ENCODE peak calls at places on chromosomes 6 and 20, in four cellular contexts. B, R, Y and S are unnamed samples. For H3K4me1, the result is how much of the 10 kb centered on the place peaks cover.

GRCh38 chr6:14396826-14397517 is 279.4 kb downstream of the CD83 start:
- DNase-seq in B (no peak), R (peak), Y (no peak), S (peak)

GRCh38 chr6:111057074-111057752 is 30.1 kb upstream of the SLC16A10 start:
- DNase-seq in B (peak), R (no peak), Y (no peak), S (no peak)

GRCh38 chr20:34907616-34908469 is 31.4 kb downstream of the ACSS2 start:
- DNase-seq in B (peak), R (no peak), Y (no peak), S (peak)

GRCh38 chr6:26033132-26033941 is 53.9 kb upstream of the HFE start:
- DNase-seq in B (peak), R (no peak), Y (peak), S (peak)

GRCh38 chr6:88388589-88388988 is 222.4 kb upstream of the CNR1 start:
- DNase-seq in B (no peak), R (no peak), Y (peak), S (no peak)

GRCh38 chr20:37921341-37921929 is 18.5 kb downstream of the VSTM2L start:
- DNase-seq in B (no peak), R (no peak), Y (peak), S (no peak)

GRCh38 chr6:14550817-14551216 is 433.2 kb downstream of the CD83 start:
- DNase-seq in B (no peak), R (no peak), Y (no peak), S (no peak)

GRCh38 chr20:58109126-58109880 is 119.2 kb downstream of the ANKRD60 start:
- DNase-seq in B (no peak), R (peak), Y (no peak), S (no peak)

GRCh38 chr6:39003072-39003471 is 45.5 kb upstream of the GLP1R start:
- DNase-seq in B (no peak), R (no peak), Y (no peak), S (no peak)

GRCh38 chr20:59753836-59754235 is 149.5 kb downstream of the PHACTR3 start:
- DNase-seq in B (no peak), R (no peak), Y (no peak), S (no peak)

GRCh38 chr20:59848182-59848581 is 85.3 kb downstream of the SYCP2 start:
- DNase-seq in B (no peak), R (no peak), Y (no peak), S (no peak)

GRCh38 chr6:65091561-65091960 is 615.5 kb downstream of the EYS start:
- DNase-seq in B (no peak), R (no peak), Y (no peak), S (no peak)

GRCh38 chr20:58690851-58691250 is 1.7 kb upstream of the NPEPL1 start:
- DNase-seq in B (no peak), R (peak), Y (no peak), S (no peak)

GRCh38 chr6:15464211-15464725 is 198.6 kb downstream of the DTNBP1 start:
- DNase-seq in B (peak), R (peak), Y (no peak), S (no peak)

GRCh38 chr20:46324960-46325703 is 16.8 kb upstream of the CDH22 start:
- DNase-seq in B (no peak), R (no peak), Y (no peak), S (no peak)

GRCh38 chr6:107633680-107634141 is 143.8 kb downstream of the SOBP start:
- DNase-seq in B (no peak), R (no peak), Y (no peak), S (peak)

GRCh38 chr6:66032626-66033025 is 325.6 kb upstream of the EYS start:
- DNase-seq in B (no peak), R (no peak), Y (no peak), S (no peak)

GRCh38 chr20:45100563-45101245 is at the start of gene KCNS1:
- DNase-seq in B (no peak), R (no peak), Y (no peak), S (no peak)

GRCh38 chr6:155125916-155126315 is 130.8 kb downstream of the TIAM2 start:
- DNase-seq in B (no peak), R (no peak), Y (no peak), S (no peak)

GRCh38 chr20:51569815-51570741 is 27.6 kb upstream of the NFATC2 start:
- DNase-seq in B (no peak), R (no peak), Y (no peak), S (no peak)

GRCh38 chr6:117399126-117399525 is 26.6 kb downstream of the ROS1 start:
- DNase-seq in B (no peak), R (no peak), Y (no peak), S (no peak)

GRCh38 chr6:137707038-137707589 is 159.9 kb upstream of the TNFAIP3 start:
- DNase-seq in B (no peak), R (no peak), Y (no peak), S (no peak)

GRCh38 chr6:137709424-137710281 is 157.4 kb upstream of the TNFAIP3 start:
- DNase-seq in B (no peak), R (no peak), Y (no peak), S (no peak)

GRCh38 chr6:137706065-137706422 is 161.0 kb upstream of the TNFAIP3 start:
- DNase-seq in B (no peak), R (no peak), Y (no peak), S (no peak)

GRCh38 chr6:137707590-137708360 is 159.3 kb upstream of the TNFAIP3 start:
- DNase-seq in B (peak), R (no peak), Y (peak), S (no peak)

DNA sequence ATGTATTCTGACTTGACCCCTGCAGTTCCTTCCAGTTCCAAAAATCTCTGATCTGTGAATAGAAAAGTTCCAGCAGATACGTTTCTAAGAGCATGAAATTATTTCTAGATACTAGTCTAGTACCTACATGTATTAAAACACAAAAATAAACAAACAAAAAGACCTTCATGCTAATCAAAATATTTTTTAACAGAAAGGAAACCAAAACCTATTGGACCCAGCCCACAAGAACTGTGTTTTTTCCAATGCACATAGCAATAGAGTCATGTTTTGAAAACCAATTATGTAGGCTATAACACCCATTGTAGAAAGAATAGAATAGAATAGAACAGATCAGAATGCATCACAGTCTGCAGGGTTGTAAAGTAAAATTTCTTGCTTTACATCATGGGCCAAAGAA is 158.6 kb upstream of the TNFAIP3 start:
- DNase-seq in B (no peak), R (no peak), Y (no peak), S (no peak)
- H3K4me1 ChIP-seq in B (under half), R (under half), Y (under half), S (under half)

GRCh38 chr20:63551068-63551467 is 2.9 kb upstream of the FNDC11 start:
- DNase-seq in B (no peak), R (no peak), Y (no peak), S (no peak)

GRCh38 chr20:63553933-63554290 is at the start of gene FNDC11:
- DNase-seq in B (no peak), R (no peak), Y (no peak), S (peak)

GRCh38 chr20:63554361-63555278 is 661 bp downstream of the FNDC11 start:
- DNase-seq in B (no peak), R (no peak), Y (no peak), S (peak)

GRCh38 chr20:63552481-63553249 is 1.3 kb upstream of the FNDC11 start:
- DNase-seq in B (no peak), R (no peak), Y (peak), S (no peak)

DNA sequence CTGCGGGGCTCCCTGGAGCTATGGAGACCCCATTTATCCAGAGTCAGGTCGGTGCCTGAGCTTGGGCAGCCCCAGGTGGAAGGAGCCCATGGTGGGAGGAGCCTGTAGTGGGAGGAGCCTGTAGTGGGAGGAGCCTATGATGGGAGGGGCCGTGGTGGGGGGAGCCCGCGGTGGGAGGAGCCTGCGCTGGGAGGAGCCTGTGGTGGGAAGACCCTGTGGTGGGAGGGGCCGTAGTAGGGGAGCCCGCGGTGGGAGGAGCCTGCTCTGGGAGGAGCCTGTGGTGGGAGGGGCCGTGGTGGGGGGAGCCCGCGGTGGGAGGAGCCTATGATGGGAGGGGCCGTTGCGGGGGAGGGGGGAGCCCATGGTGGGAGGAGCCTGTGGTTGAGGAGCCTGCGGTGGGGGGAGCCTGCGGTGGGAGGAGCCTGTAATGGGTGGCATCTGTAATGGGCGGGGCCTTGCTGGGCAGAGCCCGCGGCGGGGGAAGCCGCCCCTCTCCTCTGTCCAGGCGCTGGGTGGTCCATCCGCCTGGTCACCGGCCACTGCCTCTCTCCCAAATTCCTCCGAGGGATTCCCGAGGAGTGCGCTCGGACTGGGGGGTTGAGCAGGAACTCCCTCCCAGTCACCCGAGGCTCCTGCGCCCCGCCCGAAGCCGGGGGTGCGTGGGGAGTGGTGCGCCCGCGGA is 567 bp upstream of the FNDC11 start:
- DNase-seq in B (peak), R (no peak), Y (peak), S (peak)
- TF ChIP-seq POLR2AphosphoS5 in B (peak), R (peak), Y (no peak), S (peak)

GRCh38 chr6:21678990-21679389 is 85.4 kb downstream of the SOX4 start:
- DNase-seq in B (no peak), R (no peak), Y (no peak), S (no peak)
- H3K4me1 ChIP-seq in B (under half), R (under half), Y (under half), S (under half)

DNA sequence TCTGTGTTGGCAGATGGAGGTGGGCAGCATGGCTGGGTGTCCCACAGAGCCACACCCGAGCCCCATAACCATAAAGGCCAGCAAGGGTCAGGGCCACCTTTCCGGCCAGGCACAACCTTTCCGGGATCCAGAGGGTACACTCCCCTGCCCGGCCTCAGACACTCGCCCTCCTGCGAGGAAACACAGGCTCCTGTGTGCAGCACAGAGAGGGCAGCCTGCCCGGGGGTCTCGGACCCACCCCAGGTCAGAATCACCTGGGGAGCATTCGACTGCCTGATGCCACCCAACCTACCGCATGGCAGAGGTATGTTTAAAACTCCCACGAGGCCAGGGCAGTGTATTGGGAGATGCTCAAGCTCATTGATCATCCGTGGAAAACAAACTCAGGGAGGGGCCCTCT is 260.3 kb downstream of the TAF4 start:
- DNase-seq in B (no peak), R (no peak), Y (no peak), S (no peak)
- TF ChIP-seq POLR2AphosphoS5 in B (no peak), R (no peak), Y (no peak), S (no peak)

GRCh38 chr6:36063318-36063717 is 35.7 kb downstream of the MAPK14 start:
- DNase-seq in B (no peak), R (no peak), Y (no peak), S (no peak)
- H3K4me1 ChIP-seq in B (under half), R (half or more), Y (under half), S (under half)

GRCh38 chr20:36441416-36441815 is 99.9 kb upstream of the MYL9 start:
- DNase-seq in B (no peak), R (no peak), Y (no peak), S (no peak)
- TF ChIP-seq POLR2AphosphoS5 in B (no peak), R (no peak), Y (no peak), S (no peak)